ENCODE peak calls at places on chromosomes 11 and 22, in ten cellular contexts. One of them, this sample, is unnamed.

GRCh38 chr22:17566776-17567175 is 3.5 kb downstream of the SLC25A18 start:
- DNase-seq in A549: no peak
- DNase-seq in breast epithelium: no peak
- DNase-seq in transverse colon: no peak
- DNase-seq in tibial nerve: no peak
- DNase-seq in body of pancreas: no peak
- DNase-seq in sigmoid colon: no peak
- DNase-seq in endothelial cell of umbilical vein: no peak
- DNase-seq in ovary: no peak
- DNase-seq in esophagus squamous epithelium: no peak
- DNase-seq in this sample: no peak

GRCh38 chr22:41369837-41370236 is 11.9 kb upstream of the TEF start:
- DNase-seq in A549: no peak
- DNase-seq in breast epithelium: no peak
- DNase-seq in transverse colon: no peak
- DNase-seq in tibial nerve: no peak
- DNase-seq in body of pancreas: peak; percentile 76
- DNase-seq in sigmoid colon: no peak
- DNase-seq in endothelial cell of umbilical vein: no peak
- DNase-seq in ovary: no peak
- DNase-seq in esophagus squamous epithelium: no peak
- DNase-seq in this sample: no peak

GRCh38 chr11:116513894-116514293 is 258.9 kb downstream of the BUD13 start:
- DNase-seq in A549: peak; percentile 54
- DNase-seq in breast epithelium: no peak
- DNase-seq in transverse colon: peak; percentile 46
- DNase-seq in tibial nerve: no peak
- DNase-seq in body of pancreas: no peak
- DNase-seq in sigmoid colon: no peak
- DNase-seq in endothelial cell of umbilical vein: peak; percentile 78
- DNase-seq in ovary: no peak
- DNase-seq in esophagus squamous epithelium: no peak
- DNase-seq in this sample: no peak

GRCh38 chr11:74923125-74923524 is 25.8 kb downstream of the XRRA1 start:
- DNase-seq in A549: no peak
- DNase-seq in breast epithelium: no peak
- DNase-seq in transverse colon: no peak
- DNase-seq in tibial nerve: no peak
- DNase-seq in body of pancreas: no peak
- DNase-seq in sigmoid colon: no peak
- DNase-seq in endothelial cell of umbilical vein: no peak
- DNase-seq in ovary: no peak
- DNase-seq in esophagus squamous epithelium: no peak
- DNase-seq in this sample: no peak

GRCh38 chr11:77602385-77603105 is 12.8 kb downstream of the AQP11 start:
- DNase-seq in A549: peak; percentile 72
- DNase-seq in breast epithelium: no peak
- DNase-seq in transverse colon: no peak
- DNase-seq in tibial nerve: no peak
- DNase-seq in body of pancreas: no peak
- DNase-seq in sigmoid colon: no peak
- DNase-seq in endothelial cell of umbilical vein: peak; percentile 75
- DNase-seq in ovary: no peak
- DNase-seq in esophagus squamous epithelium: no peak
- DNase-seq in this sample: peak; percentile 51

GRCh38 chr11:13183094-13183825 is 94.3 kb upstream of the BMAL1 start:
- DNase-seq in A549: peak; percentile 53
- DNase-seq in breast epithelium: no peak
- DNase-seq in transverse colon: no peak
- DNase-seq in tibial nerve: peak; percentile 15
- DNase-seq in body of pancreas: no peak
- DNase-seq in sigmoid colon: no peak
- DNase-seq in endothelial cell of umbilical vein: peak; percentile 56
- DNase-seq in ovary: no peak
- DNase-seq in esophagus squamous epithelium: no peak
- DNase-seq in this sample: no peak

GRCh38 chr22:50713008-50713385 is 25.0 kb upstream of the ACR start:
- DNase-seq in A549: no peak
- DNase-seq in breast epithelium: no peak
- DNase-seq in transverse colon: no peak
- DNase-seq in tibial nerve: no peak
- DNase-seq in body of pancreas: no peak
- DNase-seq in sigmoid colon: peak; percentile 17
- DNase-seq in endothelial cell of umbilical vein: no peak
- DNase-seq in ovary: no peak
- DNase-seq in esophagus squamous epithelium: no peak
- DNase-seq in this sample: no peak

GRCh38 chr11:20639688-20640087 is 29.7 kb upstream of the NELL1 start:
- DNase-seq in A549: no peak
- DNase-seq in breast epithelium: no peak
- DNase-seq in transverse colon: no peak
- DNase-seq in tibial nerve: no peak
- DNase-seq in body of pancreas: no peak
- DNase-seq in sigmoid colon: no peak
- DNase-seq in endothelial cell of umbilical vein: no peak
- DNase-seq in ovary: no peak
- DNase-seq in esophagus squamous epithelium: no peak
- DNase-seq in this sample: no peak

GRCh38 chr11:31830406-31830805 is 19.3 kb upstream of the PAX6 start:
- DNase-seq in A549: no peak
- DNase-seq in breast epithelium: no peak
- DNase-seq in transverse colon: no peak
- DNase-seq in tibial nerve: no peak
- DNase-seq in body of pancreas: no peak
- DNase-seq in sigmoid colon: no peak
- DNase-seq in endothelial cell of umbilical vein: no peak
- DNase-seq in ovary: no peak
- DNase-seq in esophagus squamous epithelium: no peak
- DNase-seq in this sample: no peak

GRCh38 chr11:31834237-31834636 is 23.1 kb upstream of the PAX6 start:
- DNase-seq in A549: no peak
- DNase-seq in breast epithelium: no peak
- DNase-seq in transverse colon: no peak
- DNase-seq in tibial nerve: no peak
- DNase-seq in body of pancreas: no peak
- DNase-seq in sigmoid colon: no peak
- DNase-seq in endothelial cell of umbilical vein: no peak
- DNase-seq in ovary: no peak
- DNase-seq in esophagus squamous epithelium: no peak
- DNase-seq in this sample: no peak
- TF ChIP-seq POLR2A in A549: no peak
- TF ChIP-seq POLR2A in breast epithelium: no peak
- TF ChIP-seq POLR2A in transverse colon: no peak
- TF ChIP-seq POLR2A in tibial nerve: no peak
- TF ChIP-seq POLR2A in body of pancreas: no peak
- TF ChIP-seq POLR2A in sigmoid colon: no peak
- TF ChIP-seq POLR2A in endothelial cell of umbilical vein: no peak
- TF ChIP-seq POLR2A in ovary: no peak
- TF ChIP-seq POLR2A in esophagus squamous epithelium: no peak
- TF ChIP-seq POLR2A in this sample: no peak

GRCh38 chr11:67463680-67464410 is 5.2 kb downstream of the TMEM134 start:
- DNase-seq in A549: peak; percentile 90
- DNase-seq in breast epithelium: peak; percentile 83
- DNase-seq in transverse colon: peak; percentile 69
- DNase-seq in tibial nerve: peak; percentile 58
- DNase-seq in body of pancreas: peak; percentile 82
- DNase-seq in sigmoid colon: peak; percentile 90
- DNase-seq in endothelial cell of umbilical vein: no peak
- DNase-seq in ovary: peak; percentile 57
- DNase-seq in esophagus squamous epithelium: no peak
- DNase-seq in this sample: peak; percentile 96
- TF ChIP-seq POLR2A in A549: peak; percentile 61
- TF ChIP-seq POLR2A in breast epithelium: peak; percentile 18
- TF ChIP-seq POLR2A in transverse colon: peak; percentile 6
- TF ChIP-seq POLR2A in tibial nerve: peak; percentile 16
- TF ChIP-seq POLR2A in body of pancreas: no peak
- TF ChIP-seq POLR2A in sigmoid colon: no peak
- TF ChIP-seq POLR2A in endothelial cell of umbilical vein: no peak
- TF ChIP-seq POLR2A in ovary: no peak
- TF ChIP-seq POLR2A in esophagus squamous epithelium: no peak
- TF ChIP-seq POLR2A in this sample: peak; percentile 36

GRCh38 chr11:69011624-69012091 is 1.4 kb downstream of the MRGPRF start:
- DNase-seq in A549: no peak
- DNase-seq in breast epithelium: no peak
- DNase-seq in transverse colon: no peak
- DNase-seq in tibial nerve: no peak
- DNase-seq in body of pancreas: no peak
- DNase-seq in sigmoid colon: no peak
- DNase-seq in endothelial cell of umbilical vein: no peak
- DNase-seq in ovary: peak; percentile 47
- DNase-seq in esophagus squamous epithelium: no peak
- DNase-seq in this sample: no peak

GRCh38 chr11:69012092-69013008 is 696 bp downstream of the MRGPRF start:
- DNase-seq in A549: no peak
- DNase-seq in breast epithelium: no peak
- DNase-seq in transverse colon: no peak
- DNase-seq in tibial nerve: no peak
- DNase-seq in body of pancreas: no peak
- DNase-seq in sigmoid colon: peak; percentile 87
- DNase-seq in endothelial cell of umbilical vein: no peak
- DNase-seq in ovary: peak; percentile 65
- DNase-seq in esophagus squamous epithelium: no peak
- DNase-seq in this sample: no peak

GRCh38 chr11:69010361-69010891 is 2.6 kb downstream of the MRGPRF start:
- DNase-seq in A549: no peak
- DNase-seq in breast epithelium: no peak
- DNase-seq in transverse colon: no peak
- DNase-seq in tibial nerve: no peak
- DNase-seq in body of pancreas: no peak
- DNase-seq in sigmoid colon: peak; percentile 82
- DNase-seq in endothelial cell of umbilical vein: no peak
- DNase-seq in ovary: no peak
- DNase-seq in esophagus squamous epithelium: no peak
- DNase-seq in this sample: no peak

GRCh38 chr11:69009441-69010211 is 3.4 kb downstream of the MRGPRF start:
- DNase-seq in A549: peak; percentile 31
- DNase-seq in breast epithelium: no peak
- DNase-seq in transverse colon: no peak
- DNase-seq in tibial nerve: no peak
- DNase-seq in body of pancreas: no peak
- DNase-seq in sigmoid colon: peak; percentile 72
- DNase-seq in endothelial cell of umbilical vein: no peak
- DNase-seq in ovary: peak; percentile 67
- DNase-seq in esophagus squamous epithelium: no peak
- DNase-seq in this sample: no peak

DNA sequence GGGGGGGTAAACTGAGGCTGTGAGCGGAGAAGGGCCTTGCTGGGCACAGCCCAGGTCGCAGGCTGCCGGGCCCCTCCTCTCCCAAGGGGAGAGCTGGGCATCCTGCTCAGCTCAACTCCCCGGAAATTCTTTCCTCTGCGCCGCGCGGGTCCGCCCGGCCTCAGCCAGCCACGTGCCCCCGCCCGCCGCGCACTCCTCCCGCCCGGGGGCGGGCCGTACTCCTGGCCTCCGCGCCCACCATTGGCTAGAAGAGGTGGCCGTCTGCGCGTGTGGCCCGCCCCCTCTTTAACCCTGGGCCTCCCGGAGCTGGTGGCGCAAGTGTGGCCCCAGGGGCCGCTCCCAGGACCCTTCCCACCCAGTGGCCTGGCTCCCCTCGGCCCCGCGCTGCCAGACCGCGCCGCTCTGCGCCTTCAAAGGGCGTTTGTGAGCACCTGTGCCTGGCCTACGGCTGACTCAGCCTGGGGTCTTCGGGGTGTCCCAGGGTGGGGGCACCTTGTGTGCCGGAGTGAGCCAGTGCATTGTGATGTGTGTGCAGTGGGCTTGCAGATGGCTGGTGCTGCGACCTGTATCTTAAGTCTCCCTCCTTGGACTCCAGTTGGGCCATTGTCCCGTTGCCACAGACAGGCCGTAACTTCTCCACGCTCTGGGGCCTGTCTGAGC is 2.0 kb downstream of the MRGPRF start:
- DNase-seq in A549: peak; percentile 31
- DNase-seq in breast epithelium: no peak
- DNase-seq in transverse colon: peak; percentile 78
- DNase-seq in tibial nerve: peak; percentile 69
- DNase-seq in body of pancreas: peak; percentile 67
- DNase-seq in sigmoid colon: peak; percentile 97
- DNase-seq in endothelial cell of umbilical vein: no peak
- DNase-seq in ovary: peak; percentile 91
- DNase-seq in esophagus squamous epithelium: no peak
- DNase-seq in this sample: peak; percentile 58
- TF ChIP-seq POLR2A in A549: no peak
- TF ChIP-seq POLR2A in breast epithelium: no peak
- TF ChIP-seq POLR2A in transverse colon: peak; percentile 43
- TF ChIP-seq POLR2A in tibial nerve: peak; percentile 56
- TF ChIP-seq POLR2A in body of pancreas: peak; percentile 8
- TF ChIP-seq POLR2A in sigmoid colon: peak; percentile 68
- TF ChIP-seq POLR2A in endothelial cell of umbilical vein: no peak
- TF ChIP-seq POLR2A in ovary: no peak
- TF ChIP-seq POLR2A in esophagus squamous epithelium: peak; percentile 58
- TF ChIP-seq POLR2A in this sample: no peak

GRCh38 chr11:108012139-108012725 is 3.5 kb downstream of the CUL5 start:
- DNase-seq in A549: no peak
- DNase-seq in breast epithelium: no peak
- DNase-seq in transverse colon: no peak
- DNase-seq in tibial nerve: no peak
- DNase-seq in body of pancreas: no peak
- DNase-seq in sigmoid colon: no peak
- DNase-seq in endothelial cell of umbilical vein: no peak
- DNase-seq in ovary: no peak
- DNase-seq in esophagus squamous epithelium: no peak
- DNase-seq in this sample: no peak

GRCh38 chr11:108009497-108010360 is 1.0 kb downstream of the CUL5 start:
- DNase-seq in A549: no peak
- DNase-seq in breast epithelium: peak; percentile 18
- DNase-seq in transverse colon: no peak
- DNase-seq in tibial nerve: no peak
- DNase-seq in body of pancreas: no peak
- DNase-seq in sigmoid colon: no peak
- DNase-seq in endothelial cell of umbilical vein: peak; percentile 37
- DNase-seq in ovary: no peak
- DNase-seq in esophagus squamous epithelium: no peak
- DNase-seq in this sample: no peak

GRCh38 chr11:108007819-108008218 is 879 bp upstream of the CUL5 start:
- DNase-seq in A549: no peak
- DNase-seq in breast epithelium: no peak
- DNase-seq in transverse colon: no peak
- DNase-seq in tibial nerve: no peak
- DNase-seq in body of pancreas: no peak
- DNase-seq in sigmoid colon: no peak
- DNase-seq in endothelial cell of umbilical vein: no peak
- DNase-seq in ovary: peak; percentile 24
- DNase-seq in esophagus squamous epithelium: no peak
- DNase-seq in this sample: no peak

GRCh38 chr11:108003623-108004022 is 5.1 kb upstream of the CUL5 start:
- DNase-seq in A549: no peak
- DNase-seq in breast epithelium: no peak
- DNase-seq in transverse colon: no peak
- DNase-seq in tibial nerve: no peak
- DNase-seq in body of pancreas: no peak
- DNase-seq in sigmoid colon: no peak
- DNase-seq in endothelial cell of umbilical vein: no peak
- DNase-seq in ovary: no peak
- DNase-seq in esophagus squamous epithelium: no peak
- DNase-seq in this sample: no peak

DNA sequence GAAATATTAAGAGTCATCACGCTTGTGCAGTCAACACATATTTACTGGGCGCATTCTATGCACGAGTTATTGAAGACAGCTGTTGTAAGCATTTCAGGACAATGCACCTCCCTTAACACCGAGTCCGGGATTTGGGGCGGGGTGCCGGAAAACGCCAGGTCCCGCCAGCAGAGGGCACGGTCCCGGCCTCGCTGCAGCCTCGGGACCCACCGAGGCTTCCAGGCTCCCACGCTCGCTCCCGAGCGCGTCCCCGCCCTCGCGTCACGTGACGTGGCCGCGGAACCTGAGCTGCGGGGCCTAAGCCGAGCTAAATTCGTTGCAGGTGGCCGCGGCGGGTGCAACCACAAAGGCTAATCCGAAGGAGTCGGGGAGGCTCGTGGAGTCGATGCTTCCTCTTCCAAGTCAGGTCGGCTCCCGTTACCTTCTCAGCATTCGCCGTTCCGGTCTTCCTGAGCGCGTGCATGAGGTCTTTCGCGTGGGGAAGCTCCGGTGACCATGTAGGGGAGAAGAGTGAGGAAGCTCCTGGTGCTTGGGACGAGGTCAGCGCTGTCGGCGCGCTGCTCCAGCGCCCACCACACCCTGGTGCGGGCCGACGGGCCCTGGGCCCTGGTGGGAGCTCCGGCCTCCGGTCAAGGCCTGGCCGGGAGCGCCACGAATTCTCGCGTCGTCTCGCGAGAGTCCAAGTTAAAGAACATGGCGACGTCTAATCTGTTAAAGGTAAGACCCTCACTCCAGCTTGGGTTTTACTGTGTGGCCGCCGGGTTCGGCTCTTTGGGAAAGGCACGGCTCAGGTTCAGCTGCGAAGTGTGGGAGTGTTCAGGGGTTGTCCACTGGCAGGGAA is at the start of gene CUL5:
- DNase-seq in A549: peak; percentile 89
- DNase-seq in breast epithelium: peak; percentile 82
- DNase-seq in transverse colon: peak; percentile 93
- DNase-seq in tibial nerve: peak; percentile 90
- DNase-seq in body of pancreas: peak; percentile 91
- DNase-seq in sigmoid colon: peak; percentile 96
- DNase-seq in endothelial cell of umbilical vein: peak; percentile 90
- DNase-seq in ovary: peak; percentile 93
- DNase-seq in esophagus squamous epithelium: peak; percentile 43
- DNase-seq in this sample: peak; percentile 77
- TF ChIP-seq POLR2A in A549: peak; percentile 68
- TF ChIP-seq POLR2A in breast epithelium: peak; percentile 38
- TF ChIP-seq POLR2A in transverse colon: peak; percentile 80
- TF ChIP-seq POLR2A in tibial nerve: no peak
- TF ChIP-seq POLR2A in body of pancreas: peak; percentile 77
- TF ChIP-seq POLR2A in sigmoid colon: peak; percentile 54
- TF ChIP-seq POLR2A in endothelial cell of umbilical vein: peak; percentile 91
- TF ChIP-seq POLR2A in ovary: peak; percentile 44
- TF ChIP-seq POLR2A in esophagus squamous epithelium: peak; percentile 30
- TF ChIP-seq POLR2A in this sample: peak; percentile 43